ENCODE peak calls at places on chromosomes 13 and 19, in five cellular contexts. F is thyroid gland, Q is foreskin keratinocyte, P is body of pancreas, J is right atrium auricular region. B is an unnamed sample.

GRCh38 chr13:31172535-31172934 is 10.8 kb upstream of the HSPH1 start:
- DNase-seq in Q (peak), J (no peak), P (no peak), F (no peak), B (no peak)

GRCh38 chr19:35561436-35561835 is 2.0 kb downstream of the ATP4A start:
- DNase-seq in P (no peak), J (no peak), Q (no peak), F (no peak), B (no peak)

GRCh38 chr19:16160943-16161560 is 12.3 kb downstream of the CIB3 start:
- DNase-seq in F (no peak), P (no peak), Q (peak), J (no peak), B (peak)

GRCh38 chr13:33637978-33638743 is 179.8 kb upstream of the RFC3 start:
- DNase-seq in P (no peak), F (no peak), J (no peak), Q (peak), B (no peak)

GRCh38 chr19:31718898-31719297 is 369.7 kb upstream of the TSHZ3 start:
- DNase-seq in Q (peak), P (no peak), J (no peak), F (no peak), B (no peak)

GRCh38 chr13:90416519-90416918 is 931.0 kb upstream of the MIR17HG start:
- DNase-seq in P (no peak), J (no peak), Q (no peak), F (peak), B (no peak)

GRCh38 chr19:9827325-9828238 is at the start of gene UBL5:
- DNase-seq in P (peak), J (peak), F (peak), Q (peak), B (peak)

GRCh38 chr19:33719366-33720154 is 77.1 kb upstream of the KCTD15 start:
- DNase-seq in Q (no peak), J (no peak), F (peak), P (no peak), B (no peak)

GRCh38 chr19:30512748-30513389 is 140.7 kb downstream of the ZNF536 start:
- DNase-seq in P (no peak), J (no peak), Q (no peak), F (no peak), B (no peak)

GRCh38 chr13:41231786-41232185 is 31.6 kb downstream of the MTRF1 start:
- DNase-seq in J (no peak), Q (no peak), P (peak), F (peak), B (peak)

GRCh38 chr19:38034153-38034835 is 127.3 kb downstream of the SIPA1L3 start:
- DNase-seq in Q (no peak), F (no peak), J (no peak), P (no peak), B (no peak)

GRCh38 chr19:12952488-12953455 is 4.3 kb downstream of the GADD45GIP1 start:
- DNase-seq in J (peak), F (no peak), P (no peak), Q (no peak), B (no peak)

GRCh38 chr19:1608414-1609391 is 3.4 kb upstream of the UQCR11 start:
- DNase-seq in J (no peak), Q (no peak), F (peak), P (no peak), B (no peak)

GRCh38 chr13:113743366-113744195 is 15.4 kb upstream of the TMEM255B start:
- DNase-seq in J (no peak), F (no peak), Q (no peak), P (no peak), B (no peak)

GRCh38 chr13:45416521-45417125 is 1.6 kb downstream of the SLC25A30 start:
- DNase-seq in F (no peak), J (no peak), P (no peak), Q (no peak), B (no peak)

GRCh38 chr19:2552859-2553258 is 76.9 kb downstream of the GADD45B start:
- DNase-seq in J (no peak), F (no peak), P (no peak), Q (no peak), B (no peak)

DNA sequence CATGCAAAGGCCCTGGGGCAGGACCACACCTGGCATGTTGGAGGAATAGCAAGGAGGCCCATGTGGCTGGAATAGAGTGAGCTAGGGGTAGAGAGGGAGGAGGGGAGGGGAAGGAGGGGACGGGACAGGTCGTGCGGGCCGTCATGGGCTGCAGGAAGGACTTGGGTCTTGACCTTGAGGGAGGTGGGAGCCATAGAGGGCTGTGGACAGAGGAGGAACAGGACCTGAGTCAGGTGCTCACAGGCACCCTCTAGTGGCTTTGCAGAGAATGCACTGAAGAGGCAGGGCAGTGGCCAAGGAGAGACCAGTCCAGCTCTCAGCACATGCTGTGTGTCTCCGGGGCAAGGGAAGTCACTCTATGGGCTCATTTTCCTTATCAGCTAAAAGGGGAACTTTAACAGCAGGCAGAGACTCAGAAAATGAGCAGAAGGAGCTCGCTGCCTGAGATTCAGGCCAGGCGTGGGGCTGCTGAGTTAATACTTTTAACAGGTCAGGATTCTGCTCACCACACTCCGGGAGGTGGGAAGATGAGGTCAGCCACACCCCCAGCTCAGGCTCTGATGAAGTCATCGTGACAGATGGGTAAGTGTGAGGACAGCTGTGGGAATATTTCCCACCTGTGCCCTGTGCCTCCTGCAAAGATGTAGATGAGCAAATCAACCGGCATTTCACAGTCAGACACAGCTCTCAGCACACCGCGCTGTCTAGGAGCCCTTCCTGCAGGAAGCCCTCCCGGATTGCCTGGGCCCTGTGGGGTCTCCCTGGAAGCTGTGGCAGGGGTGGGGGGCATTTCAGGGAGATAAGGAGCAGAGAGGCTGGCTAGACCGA is 6.0 kb upstream of the TNFAIP8L1 start:
- DNase-seq in Q (peak), J (peak), F (peak), P (peak), B (peak)
- TF ChIP-seq CTCF in Q (peak), J (peak), F (peak), P (peak), B (peak)

DNA sequence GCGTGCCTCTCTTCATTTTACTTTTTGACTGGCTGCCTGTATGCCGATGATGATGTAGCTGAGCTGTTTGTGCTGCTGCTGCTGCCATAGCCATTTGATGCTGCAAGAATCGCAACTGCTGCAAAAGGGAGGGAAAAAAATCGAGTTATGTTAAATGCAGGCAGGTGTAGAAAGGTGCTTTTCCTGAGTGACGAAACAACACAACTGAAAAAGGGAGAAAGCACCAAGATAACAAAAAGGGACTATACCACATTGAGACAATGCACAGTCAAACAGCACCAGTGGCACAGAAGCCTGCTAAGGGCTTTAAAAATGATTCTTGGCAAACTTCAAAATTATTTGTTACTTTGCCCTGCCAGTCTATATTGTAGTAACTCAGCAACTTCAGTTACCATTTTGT is 9.1 kb downstream of the EXOSC8 start:
- DNase-seq in Q (no peak), P (no peak), F (no peak), J (no peak), B (no peak)
- TF ChIP-seq CTCF in Q (no peak), P (no peak), F (no peak), J (no peak), B (no peak)

DNA sequence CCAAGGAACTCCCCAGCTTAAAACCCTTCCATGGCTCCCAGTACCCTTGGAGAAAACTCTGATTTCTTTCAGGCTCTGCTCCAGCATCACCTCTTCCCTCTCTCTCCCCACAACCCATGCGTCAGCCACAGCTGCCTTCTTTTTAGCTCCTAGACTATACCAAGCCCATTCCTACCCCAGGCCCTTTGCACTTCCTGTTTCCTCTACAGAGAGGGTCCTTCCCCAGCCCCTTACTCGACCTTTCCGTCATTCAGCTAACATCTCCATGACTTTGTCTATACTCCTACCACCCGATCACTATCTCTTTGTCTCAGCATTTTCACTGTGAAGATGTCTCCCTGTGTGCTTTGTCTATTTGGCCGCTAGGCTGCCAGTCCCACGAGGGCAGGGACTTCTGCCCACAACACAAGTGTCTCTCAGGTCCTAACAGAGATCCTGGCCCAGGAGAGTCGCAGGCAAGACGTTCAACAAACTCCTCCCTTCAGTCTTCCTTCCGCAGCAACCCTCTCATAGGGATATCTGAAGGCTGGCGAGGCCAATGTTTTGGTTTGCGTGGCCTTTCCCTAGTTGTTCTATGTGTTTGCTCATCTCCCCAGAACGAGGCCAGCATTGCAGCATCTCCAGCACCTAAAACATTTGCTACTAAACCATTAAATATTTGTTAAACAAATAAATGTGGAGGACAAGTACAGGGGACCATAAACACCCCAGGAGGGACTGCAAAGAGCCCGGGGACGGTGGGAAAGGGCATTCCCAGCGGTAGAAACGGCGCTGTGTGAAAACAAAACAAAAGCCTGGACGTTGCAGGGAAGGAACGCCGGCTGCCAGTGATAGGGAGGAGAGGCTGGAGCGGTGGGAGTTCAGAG is 816 bp downstream of the CCNP start:
- DNase-seq in F (no peak), P (no peak), Q (no peak), J (no peak), B (no peak)
- TF ChIP-seq CTCF in F (no peak), P (no peak), Q (no peak), J (no peak), B (no peak)

DNA sequence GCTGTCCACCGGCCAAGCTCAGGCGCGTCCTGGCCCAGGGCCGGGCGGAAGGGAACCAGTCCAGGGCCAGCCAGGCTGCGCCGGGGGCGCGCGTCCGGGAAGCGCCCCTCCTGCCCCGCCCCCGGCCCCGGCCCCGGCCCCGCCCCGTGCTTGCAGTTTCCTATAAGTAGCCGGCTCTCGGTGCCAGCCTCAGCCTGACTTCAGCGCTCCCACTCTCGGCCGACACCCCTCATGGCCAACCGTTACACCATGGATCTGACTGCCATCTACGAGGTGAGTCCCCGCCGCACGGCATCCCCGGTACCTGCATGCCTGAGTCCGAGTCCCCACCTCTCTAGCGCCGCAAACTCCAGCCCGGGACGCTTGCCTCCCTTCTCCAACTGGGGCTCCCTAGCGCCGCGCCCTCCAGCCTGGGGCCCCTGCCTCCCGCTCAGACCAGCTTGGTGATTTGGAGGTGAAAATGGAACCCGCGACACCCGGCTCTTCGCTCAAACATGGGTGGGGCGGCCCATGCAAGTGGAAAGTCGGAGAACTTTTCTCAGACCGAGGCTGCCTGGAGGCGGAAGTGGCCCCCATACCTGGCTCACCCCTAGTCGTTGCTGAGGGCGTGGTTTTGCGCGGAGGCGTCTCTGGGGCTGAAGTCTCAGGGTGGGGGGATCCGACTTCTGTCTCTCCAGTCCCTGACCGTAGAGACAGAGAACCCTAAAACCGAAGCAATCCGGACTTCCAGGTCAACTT is at the start of gene ZFP36:
- DNase-seq in J (peak), F (peak), P (peak), Q (no peak), B (peak)
- TF ChIP-seq CTCF in J (no peak), F (no peak), P (no peak), Q (no peak), B (no peak)

GRCh38 chr19:6802336-6803035 is 30.0 kb downstream of the VAV1 start:
- DNase-seq in Q (no peak), J (peak), F (peak), P (peak), B (no peak)
- TF ChIP-seq CTCF in Q (no peak), J (no peak), F (no peak), P (no peak), B (no peak)

GRCh38 chr19:54435551-54436016 is 13.4 kb upstream of the LENG8 start:
- DNase-seq in F (no peak), J (no peak), Q (no peak), P (no peak), B (no peak)

GRCh38 chr19:54440641-54441040 is 8.4 kb upstream of the LENG8 start:
- DNase-seq in P (peak), F (no peak), J (no peak), Q (no peak), B (no peak)

GRCh38 chr19:54436031-54436523 is 12.9 kb upstream of the LENG8 start:
- DNase-seq in Q (no peak), F (no peak), P (no peak), J (no peak), B (no peak)

GRCh38 chr19:54436561-54437229 is 12.3 kb upstream of the LENG8 start:
- DNase-seq in J (no peak), Q (no peak), F (no peak), P (no peak), B (no peak)

DNA sequence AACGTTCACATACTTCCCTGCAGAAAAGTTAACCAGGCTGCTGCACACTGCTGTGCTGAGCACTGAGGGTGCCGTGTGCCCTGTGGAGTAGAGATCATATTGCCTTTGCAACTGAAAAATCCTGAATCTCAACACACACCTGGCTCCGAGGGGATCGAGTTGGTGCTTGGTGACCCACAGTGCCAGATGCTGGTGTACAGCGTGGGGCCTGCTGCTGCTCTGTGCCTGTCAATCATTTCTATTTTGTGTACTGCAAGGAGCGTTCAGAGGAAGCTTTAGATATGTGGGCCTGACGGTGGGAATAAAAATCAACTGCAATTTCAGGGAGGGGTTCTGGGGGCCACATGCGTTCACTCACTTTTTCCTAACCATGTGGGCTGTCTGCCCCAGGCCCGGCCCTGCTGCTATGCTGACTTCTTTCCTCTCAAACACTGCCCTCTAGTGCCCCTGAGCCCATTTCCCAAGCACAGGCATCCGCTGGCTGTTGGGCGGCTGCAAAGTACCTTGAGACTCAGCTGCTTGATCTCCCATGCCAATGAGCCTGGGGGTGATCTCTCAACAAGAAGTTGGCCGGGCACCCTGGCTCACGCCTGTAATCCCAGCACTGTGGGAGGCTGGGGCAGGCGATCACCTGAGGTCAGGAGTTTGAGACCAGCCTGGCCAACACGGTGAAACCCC is 9.7 kb upstream of the LENG8 start:
- DNase-seq in P (peak), J (no peak), F (peak), Q (no peak), B (peak)
- TF ChIP-seq CTCF in P (peak), J (no peak), F (peak), Q (peak), B (no peak)

GRCh38 chr13:40190656-40191100 is 475.8 kb downstream of the FOXO1 start:
- DNase-seq in J (peak), Q (peak), F (peak), P (peak), B (peak)
- TF ChIP-seq CTCF in J (no peak), Q (no peak), F (no peak), P (no peak), B (no peak)

GRCh38 chr19:44732235-44733014 is 16.1 kb upstream of the BCL3 start:
- DNase-seq in J (no peak), P (no peak), F (no peak), Q (no peak), B (no peak)

GRCh38 chr19:44737238-44738160 is 11.0 kb upstream of the BCL3 start:
- DNase-seq in P (peak), Q (no peak), J (no peak), F (peak), B (no peak)

GRCh38 chr19:44738161-44738535 is 10.4 kb upstream of the BCL3 start:
- DNase-seq in P (no peak), Q (no peak), F (no peak), J (no peak), B (no peak)

GRCh38 chr19:44734357-44734756 is 14.2 kb upstream of the BCL3 start:
- DNase-seq in P (no peak), F (no peak), J (no peak), Q (no peak), B (no peak)

GRCh38 chr19:44735011-44735410 is 13.5 kb upstream of the BCL3 start:
- DNase-seq in J (no peak), Q (no peak), P (no peak), F (no peak), B (peak)
- TF ChIP-seq CTCF in J (no peak), Q (no peak), P (no peak), F (no peak), B (no peak)

DNA sequence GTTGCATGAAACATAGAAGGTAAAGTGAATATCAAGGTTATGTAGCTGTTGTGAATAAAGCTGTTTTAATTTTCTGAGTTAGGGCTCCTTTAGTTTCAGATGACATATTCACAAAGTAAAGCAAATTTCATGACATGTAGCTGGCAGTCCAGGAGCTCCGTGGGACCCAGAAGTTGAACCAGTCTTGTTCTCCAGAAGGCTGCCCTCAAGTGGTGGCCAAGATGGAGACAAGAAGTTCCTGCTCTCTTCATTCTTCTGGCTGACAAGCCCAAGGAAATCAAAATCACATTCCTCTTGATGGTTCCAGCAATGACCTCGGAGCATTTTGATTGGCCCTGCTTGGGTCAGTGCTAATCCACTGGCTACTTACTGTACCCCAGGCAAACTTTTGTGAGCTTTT is 128.7 kb downstream of the LIG4 start:
- DNase-seq in J (no peak), P (peak), F (no peak), Q (no peak), B (peak)
- TF ChIP-seq CTCF in J (no peak), P (no peak), F (no peak), Q (no peak), B (no peak)

B was measured in Calu3.